ENCODE peak calls at places on chromosomes 11 and 22, in ten cellular contexts. One of them, this sample, is unnamed.

GRCh38 chr22:46008836-46009596 is 32.1 kb upstream of the WNT7B start:
- DNase-seq in A549: no peak
- DNase-seq in mammary epithelial cell: no peak
- DNase-seq in WTC11: no peak
- DNase-seq in Peyer's patch: peak
- DNase-seq in heart right ventricle: no peak
- DNase-seq in Calu3: no peak
- DNase-seq in GM23338: no peak
- DNase-seq in astrocyte of the spinal cord: no peak
- DNase-seq in chondrocyte: peak
- DNase-seq in this sample: no peak

GRCh38 chr22:44582016-44582415 is 84.0 kb upstream of the RTL6 start:
- DNase-seq in A549: no peak
- DNase-seq in mammary epithelial cell: no peak
- DNase-seq in WTC11: no peak
- DNase-seq in Peyer's patch: peak
- DNase-seq in heart right ventricle: no peak
- DNase-seq in Calu3: no peak
- DNase-seq in GM23338: no peak
- DNase-seq in astrocyte of the spinal cord: no peak
- DNase-seq in chondrocyte: peak
- DNase-seq in this sample: no peak

GRCh38 chr11:10454902-10455631 is at the start of gene AMPD3:
- DNase-seq in A549: peak
- DNase-seq in mammary epithelial cell: peak
- DNase-seq in WTC11: no peak
- DNase-seq in Peyer's patch: no peak
- DNase-seq in heart right ventricle: no peak
- DNase-seq in Calu3: no peak
- DNase-seq in GM23338: peak
- DNase-seq in astrocyte of the spinal cord: peak
- DNase-seq in chondrocyte: no peak
- DNase-seq in this sample: peak

GRCh38 chr11:78657441-78657840 is 82.8 kb upstream of the NARS2 start:
- DNase-seq in A549: no peak
- DNase-seq in mammary epithelial cell: no peak
- DNase-seq in WTC11: no peak
- DNase-seq in Peyer's patch: no peak
- DNase-seq in heart right ventricle: no peak
- DNase-seq in Calu3: no peak
- DNase-seq in GM23338: no peak
- DNase-seq in astrocyte of the spinal cord: no peak
- DNase-seq in chondrocyte: no peak
- DNase-seq in this sample: no peak

GRCh38 chr11:104222464-104222863 is 58.5 kb upstream of the PDGFD start:
- DNase-seq in A549: no peak
- DNase-seq in mammary epithelial cell: no peak
- DNase-seq in WTC11: no peak
- DNase-seq in Peyer's patch: no peak
- DNase-seq in heart right ventricle: no peak
- DNase-seq in Calu3: no peak
- DNase-seq in GM23338: no peak
- DNase-seq in astrocyte of the spinal cord: no peak
- DNase-seq in chondrocyte: no peak
- DNase-seq in this sample: no peak

GRCh38 chr11:17077240-17077519 is 287 bp downstream of the RPS13 start:
- DNase-seq in A549: no peak
- DNase-seq in mammary epithelial cell: no peak
- DNase-seq in WTC11: no peak
- DNase-seq in Peyer's patch: no peak
- DNase-seq in heart right ventricle: no peak
- DNase-seq in Calu3: no peak
- DNase-seq in GM23338: no peak
- DNase-seq in astrocyte of the spinal cord: no peak
- DNase-seq in chondrocyte: no peak
- DNase-seq in this sample: no peak

GRCh38 chr22:38028344-38029130 is 28.7 kb upstream of the PICK1 start:
- DNase-seq in A549: no peak
- DNase-seq in mammary epithelial cell: no peak
- DNase-seq in WTC11: no peak
- DNase-seq in Peyer's patch: no peak
- DNase-seq in heart right ventricle: no peak
- DNase-seq in Calu3: no peak
- DNase-seq in GM23338: no peak
- DNase-seq in astrocyte of the spinal cord: no peak
- DNase-seq in chondrocyte: no peak
- DNase-seq in this sample: no peak

GRCh38 chr11:132683602-132684001 is 848.7 kb downstream of the OPCML start:
- DNase-seq in A549: no peak
- DNase-seq in mammary epithelial cell: no peak
- DNase-seq in WTC11: no peak
- DNase-seq in Peyer's patch: no peak
- DNase-seq in heart right ventricle: no peak
- DNase-seq in Calu3: no peak
- DNase-seq in GM23338: no peak
- DNase-seq in astrocyte of the spinal cord: no peak
- DNase-seq in chondrocyte: no peak
- DNase-seq in this sample: no peak

GRCh38 chr22:50502628-50503474 is 4.7 kb downstream of the LMF2 start:
- DNase-seq in A549: no peak
- DNase-seq in mammary epithelial cell: no peak
- DNase-seq in WTC11: no peak
- DNase-seq in Peyer's patch: no peak
- DNase-seq in heart right ventricle: no peak
- DNase-seq in Calu3: no peak
- DNase-seq in GM23338: no peak
- DNase-seq in astrocyte of the spinal cord: no peak
- DNase-seq in chondrocyte: no peak
- DNase-seq in this sample: peak

GRCh38 chr11:32792948-32793475 is 1.4 kb downstream of the CCDC73 start:
- DNase-seq in A549: peak
- DNase-seq in mammary epithelial cell: peak
- DNase-seq in WTC11: peak
- DNase-seq in Peyer's patch: peak
- DNase-seq in heart right ventricle: peak
- DNase-seq in Calu3: peak
- DNase-seq in GM23338: peak
- DNase-seq in astrocyte of the spinal cord: peak
- DNase-seq in chondrocyte: no peak
- DNase-seq in this sample: peak

GRCh38 chr11:94473177-94473799 is 20.4 kb downstream of the MRE11 start:
- DNase-seq in A549: no peak
- DNase-seq in mammary epithelial cell: no peak
- DNase-seq in WTC11: no peak
- DNase-seq in Peyer's patch: no peak
- DNase-seq in heart right ventricle: no peak
- DNase-seq in Calu3: no peak
- DNase-seq in GM23338: peak
- DNase-seq in astrocyte of the spinal cord: peak
- DNase-seq in chondrocyte: no peak
- DNase-seq in this sample: no peak

GRCh38 chr11:122731500-122731913 is 76.0 kb downstream of the UBASH3B start:
- DNase-seq in A549: peak
- DNase-seq in mammary epithelial cell: no peak
- DNase-seq in WTC11: no peak
- DNase-seq in Peyer's patch: no peak
- DNase-seq in heart right ventricle: no peak
- DNase-seq in Calu3: no peak
- DNase-seq in GM23338: no peak
- DNase-seq in astrocyte of the spinal cord: peak
- DNase-seq in chondrocyte: no peak
- DNase-seq in this sample: no peak

GRCh38 chr22:41833369-41834004 is 582 bp downstream of the SREBF2 start:
- DNase-seq in A549: peak
- DNase-seq in mammary epithelial cell: peak
- DNase-seq in WTC11: peak
- DNase-seq in Peyer's patch: peak
- DNase-seq in heart right ventricle: peak
- DNase-seq in Calu3: peak
- DNase-seq in GM23338: peak
- DNase-seq in astrocyte of the spinal cord: no peak
- DNase-seq in chondrocyte: peak
- DNase-seq in this sample: peak

GRCh38 chr11:34308821-34309585 is 48.8 kb downstream of the ABTB2 start:
- DNase-seq in A549: peak
- DNase-seq in mammary epithelial cell: no peak
- DNase-seq in WTC11: no peak
- DNase-seq in Peyer's patch: no peak
- DNase-seq in heart right ventricle: no peak
- DNase-seq in Calu3: peak
- DNase-seq in GM23338: no peak
- DNase-seq in astrocyte of the spinal cord: peak
- DNase-seq in chondrocyte: no peak
- DNase-seq in this sample: no peak

GRCh38 chr11:110833033-110833484 is 120.8 kb upstream of the ARHGAP20 start:
- DNase-seq in A549: no peak
- DNase-seq in mammary epithelial cell: peak
- DNase-seq in WTC11: no peak
- DNase-seq in Peyer's patch: no peak
- DNase-seq in heart right ventricle: no peak
- DNase-seq in Calu3: no peak
- DNase-seq in GM23338: no peak
- DNase-seq in astrocyte of the spinal cord: peak
- DNase-seq in chondrocyte: no peak
- DNase-seq in this sample: no peak

GRCh38 chr11:1503708-1504104 is 17.1 kb upstream of the MOB2 start:
- DNase-seq in A549: no peak
- DNase-seq in mammary epithelial cell: no peak
- DNase-seq in WTC11: no peak
- DNase-seq in Peyer's patch: no peak
- DNase-seq in heart right ventricle: peak
- DNase-seq in Calu3: no peak
- DNase-seq in GM23338: no peak
- DNase-seq in astrocyte of the spinal cord: no peak
- DNase-seq in chondrocyte: peak
- DNase-seq in this sample: no peak

GRCh38 chr11:1504164-1504563 is 17.6 kb upstream of the MOB2 start:
- DNase-seq in A549: no peak
- DNase-seq in mammary epithelial cell: no peak
- DNase-seq in WTC11: no peak
- DNase-seq in Peyer's patch: no peak
- DNase-seq in heart right ventricle: no peak
- DNase-seq in Calu3: no peak
- DNase-seq in GM23338: no peak
- DNase-seq in astrocyte of the spinal cord: no peak
- DNase-seq in chondrocyte: peak
- DNase-seq in this sample: no peak

GRCh38 chr11:1504581-1505290 is 18.2 kb upstream of the MOB2 start:
- DNase-seq in A549: no peak
- DNase-seq in mammary epithelial cell: no peak
- DNase-seq in WTC11: no peak
- DNase-seq in Peyer's patch: no peak
- DNase-seq in heart right ventricle: no peak
- DNase-seq in Calu3: no peak
- DNase-seq in GM23338: no peak
- DNase-seq in astrocyte of the spinal cord: no peak
- DNase-seq in chondrocyte: peak
- DNase-seq in this sample: no peak

GRCh38 chr11:1506981-1507380 is 20.4 kb upstream of the MOB2 start:
- DNase-seq in A549: no peak
- DNase-seq in mammary epithelial cell: no peak
- DNase-seq in WTC11: no peak
- DNase-seq in Peyer's patch: no peak
- DNase-seq in heart right ventricle: no peak
- DNase-seq in Calu3: no peak
- DNase-seq in GM23338: no peak
- DNase-seq in astrocyte of the spinal cord: no peak
- DNase-seq in chondrocyte: peak
- DNase-seq in this sample: no peak

DNA sequence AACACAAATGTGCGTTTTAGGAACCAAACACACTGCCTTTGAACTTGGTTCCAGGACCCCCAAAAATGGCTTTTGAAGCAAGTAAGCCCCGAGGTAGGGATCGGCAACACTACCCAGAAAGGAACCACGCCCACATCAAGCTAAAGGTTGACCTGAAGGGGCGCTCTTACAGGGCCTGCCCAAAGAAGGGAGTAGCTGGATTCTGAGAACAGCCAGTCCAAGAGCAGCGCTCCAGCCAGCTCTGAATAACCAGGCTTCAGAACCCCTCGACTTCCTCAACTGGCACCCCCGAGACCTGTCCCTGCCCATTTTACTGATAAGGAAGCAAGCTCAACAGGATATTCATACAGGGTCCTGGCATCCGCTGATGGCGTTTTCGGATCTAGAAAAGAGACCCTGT is 18.9 kb upstream of the MOB2 start:
- DNase-seq in A549: no peak
- DNase-seq in mammary epithelial cell: no peak
- DNase-seq in WTC11: peak
- DNase-seq in Peyer's patch: no peak
- DNase-seq in heart right ventricle: no peak
- DNase-seq in Calu3: no peak
- DNase-seq in GM23338: peak
- DNase-seq in astrocyte of the spinal cord: no peak
- DNase-seq in chondrocyte: peak
- DNase-seq in this sample: no peak
- TF ChIP-seq CTCF in A549: no peak
- TF ChIP-seq CTCF in mammary epithelial cell: no peak
- TF ChIP-seq CTCF in WTC11: no peak
- TF ChIP-seq CTCF in Peyer's patch: no peak
- TF ChIP-seq CTCF in heart right ventricle: no peak
- TF ChIP-seq CTCF in Calu3: no peak
- TF ChIP-seq CTCF in GM23338: peak
- TF ChIP-seq CTCF in astrocyte of the spinal cord: no peak
- TF ChIP-seq CTCF in chondrocyte: no peak
- TF ChIP-seq CTCF in this sample: no peak

GRCh38 chr11:9385288-9385902 is 943 bp downstream of the IPO7 start:
- DNase-seq in A549: peak
- DNase-seq in mammary epithelial cell: no peak
- DNase-seq in WTC11: no peak
- DNase-seq in Peyer's patch: no peak
- DNase-seq in heart right ventricle: no peak
- DNase-seq in Calu3: no peak
- DNase-seq in GM23338: no peak
- DNase-seq in astrocyte of the spinal cord: no peak
- DNase-seq in chondrocyte: no peak
- DNase-seq in this sample: no peak
- TF ChIP-seq CTCF in A549: no peak
- TF ChIP-seq CTCF in mammary epithelial cell: no peak
- TF ChIP-seq CTCF in WTC11: no peak
- TF ChIP-seq CTCF in Peyer's patch: no peak
- TF ChIP-seq CTCF in heart right ventricle: no peak
- TF ChIP-seq CTCF in Calu3: peak
- TF ChIP-seq CTCF in GM23338: no peak
- TF ChIP-seq CTCF in astrocyte of the spinal cord: no peak
- TF ChIP-seq CTCF in chondrocyte: peak
- TF ChIP-seq CTCF in this sample: no peak

GRCh38 chr11:72353861-72354260 is 80.5 kb downstream of the CLPB start:
- DNase-seq in A549: peak
- DNase-seq in mammary epithelial cell: no peak
- DNase-seq in WTC11: peak
- DNase-seq in Peyer's patch: no peak
- DNase-seq in heart right ventricle: no peak
- DNase-seq in Calu3: peak
- DNase-seq in GM23338: peak
- DNase-seq in astrocyte of the spinal cord: no peak
- DNase-seq in chondrocyte: no peak
- DNase-seq in this sample: no peak
- TF ChIP-seq CTCF in A549: peak
- TF ChIP-seq CTCF in mammary epithelial cell: peak
- TF ChIP-seq CTCF in WTC11: no peak
- TF ChIP-seq CTCF in Peyer's patch: no peak
- TF ChIP-seq CTCF in heart right ventricle: no peak
- TF ChIP-seq CTCF in Calu3: peak
- TF ChIP-seq CTCF in GM23338: peak
- TF ChIP-seq CTCF in astrocyte of the spinal cord: no peak
- TF ChIP-seq CTCF in chondrocyte: peak
- TF ChIP-seq CTCF in this sample: no peak

GRCh38 chr11:121652982-121653381 is 200.2 kb upstream of the SORL1-AS1 start:
- DNase-seq in A549: no peak
- DNase-seq in mammary epithelial cell: no peak
- DNase-seq in WTC11: no peak
- DNase-seq in Peyer's patch: no peak
- DNase-seq in heart right ventricle: no peak
- DNase-seq in Calu3: no peak
- DNase-seq in GM23338: peak
- DNase-seq in astrocyte of the spinal cord: peak
- DNase-seq in chondrocyte: no peak
- DNase-seq in this sample: no peak
- TF ChIP-seq CTCF in A549: no peak
- TF ChIP-seq CTCF in mammary epithelial cell: peak
- TF ChIP-seq CTCF in WTC11: peak
- TF ChIP-seq CTCF in Peyer's patch: no peak
- TF ChIP-seq CTCF in heart right ventricle: peak
- TF ChIP-seq CTCF in Calu3: no peak
- TF ChIP-seq CTCF in GM23338: peak
- TF ChIP-seq CTCF in astrocyte of the spinal cord: peak
- TF ChIP-seq CTCF in chondrocyte: peak
- TF ChIP-seq CTCF in this sample: peak

This sample was measured in glutamatergic neuron.